ENCODE peak calls at places on chromosome 18, in four cellular contexts. A is body of pancreas, T is OCI-LY7, Y is psoas muscle. R is an unnamed sample.

GRCh38 chr18:26821181-26821580 is 44.3 kb downstream of the AQP4 start:
- DNase-seq in A (no peak), T (no peak), Y (no peak), R (no peak)

GRCh38 chr18:48422947-48423378 is 13.8 kb upstream of the ZBTB7C start:
- DNase-seq in A (no peak), T (no peak), Y (no peak), R (no peak)

GRCh38 chr18:59744271-59744721 is 47.1 kb upstream of the CCBE1 start:
- DNase-seq in A (no peak), T (no peak), Y (no peak), R (no peak)

GRCh38 chr18:48222118-48222517 is 187.1 kb downstream of the ZBTB7C start:
- DNase-seq in A (peak), T (peak), Y (peak), R (peak)

GRCh38 chr18:73479472-73479871 is 611.7 kb upstream of the NETO1 start:
- DNase-seq in A (no peak), T (no peak), Y (no peak), R (no peak)

GRCh38 chr18:75854174-75854573 is 426.7 kb upstream of the SMIM21 start:
- DNase-seq in A (no peak), T (peak), Y (no peak), R (no peak)

GRCh38 chr18:2881088-2881487 is 34.3 kb downstream of the EMILIN2 start:
- DNase-seq in A (no peak), T (no peak), Y (no peak), R (peak)

GRCh38 chr18:35588995-35589394 is 7.5 kb downstream of the GALNT1 start:
- DNase-seq in A (no peak), T (peak), Y (no peak), R (peak)

GRCh38 chr18:59846814-59847490 is 52.8 kb upstream of the PMAIP1 start:
- DNase-seq in A (no peak), T (no peak), Y (no peak), R (peak)

GRCh38 chr18:3283908-3284307 is 22.0 kb downstream of the MYL12B start:
- DNase-seq in A (no peak), T (no peak), Y (no peak), R (no peak)

GRCh38 chr18:413263-413662 is 87.2 kb downstream of the COLEC12 start:
- DNase-seq in A (no peak), T (no peak), Y (no peak), R (no peak)

GRCh38 chr18:44514766-44515165 is 165.9 kb upstream of the SETBP1 start:
- DNase-seq in A (no peak), T (no peak), Y (no peak), R (no peak)

GRCh38 chr18:32893915-32894314 is 121.1 kb upstream of the KLHL14 start:
- DNase-seq in A (no peak), T (no peak), Y (no peak), R (no peak)

GRCh38 chr18:48974304-48975220 is 23.8 kb upstream of the SMAD7 start:
- DNase-seq in A (no peak), T (no peak), Y (no peak), R (no peak)

GRCh38 chr18:21682276-21683051 is 22.1 kb downstream of the ABHD3 start:
- DNase-seq in A (no peak), T (peak), Y (no peak), R (no peak)

GRCh38 chr18:21680148-21680547 is 24.4 kb downstream of the ABHD3 start:
- DNase-seq in A (no peak), T (no peak), Y (no peak), R (no peak)

GRCh38 chr18:21684731-21685130 is 19.8 kb downstream of the ABHD3 start:
- DNase-seq in A (no peak), T (no peak), Y (no peak), R (no peak)

DNA sequence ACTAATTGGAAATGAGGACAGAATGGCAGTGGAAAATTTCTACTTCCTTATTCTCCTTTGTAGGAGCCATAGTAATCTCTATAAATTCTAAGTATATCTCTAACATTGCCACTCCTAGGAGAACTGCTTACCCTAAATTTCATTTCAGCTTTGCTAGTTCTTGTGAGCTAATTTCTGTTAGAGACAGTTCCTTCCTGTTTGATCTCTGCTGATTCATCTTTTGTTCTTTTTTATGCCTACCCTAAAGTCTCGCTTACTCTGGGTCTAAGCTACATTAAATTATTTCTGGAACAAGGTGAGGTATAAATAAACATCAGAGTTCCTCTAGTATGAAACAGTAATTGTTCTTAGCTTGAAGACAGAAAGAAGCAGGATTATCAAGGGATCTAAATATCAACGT is 25.7 kb downstream of the ABHD3 start:
- DNase-seq in A (no peak), T (no peak), Y (no peak), R (no peak)
- H3K27ac ChIP-seq in A (no peak), T (no peak), Y (no peak), R (no peak)

GRCh38 chr18:9884090-9884489 is 1.7 kb upstream of the TXNDC2 start:
- DNase-seq in A (no peak), T (no peak), Y (no peak), R (no peak)

GRCh38 chr18:9884532-9885140 is 1.1 kb upstream of the TXNDC2 start:
- DNase-seq in A (no peak), T (no peak), Y (no peak), R (no peak)

GRCh38 chr18:9886005-9886348 is 204 bp downstream of the TXNDC2 start:
- DNase-seq in A (no peak), T (no peak), Y (no peak), R (no peak)

GRCh38 chr18:9887992-9888391 is 2.2 kb downstream of the TXNDC2 start:
- DNase-seq in A (no peak), T (no peak), Y (no peak), R (no peak)

GRCh38 chr18:9885170-9886004 is at the start of gene TXNDC2:
- DNase-seq in A (no peak), T (no peak), Y (no peak), R (no peak)
- H3K4me3 ChIP-seq in A (no peak), T (no peak), Y (no peak), R (no peak)

GRCh38 chr18:79962311-79962710 is 2.1 kb upstream of the HSBP1L1 start:
- DNase-seq in A (no peak), T (no peak), Y (no peak), R (peak)

GRCh38 chr18:79963658-79964329 is 649 bp upstream of the HSBP1L1 start:
- DNase-seq in A (no peak), T (no peak), Y (no peak), R (no peak)

GRCh38 chr18:79961527-79962291 is 2.7 kb upstream of the HSBP1L1 start:
- DNase-seq in A (no peak), T (no peak), Y (no peak), R (no peak)

GRCh38 chr18:79964330-79965118 is at the start of gene HSBP1L1:
- DNase-seq in A (peak), T (peak), Y (peak), R (peak)

DNA sequence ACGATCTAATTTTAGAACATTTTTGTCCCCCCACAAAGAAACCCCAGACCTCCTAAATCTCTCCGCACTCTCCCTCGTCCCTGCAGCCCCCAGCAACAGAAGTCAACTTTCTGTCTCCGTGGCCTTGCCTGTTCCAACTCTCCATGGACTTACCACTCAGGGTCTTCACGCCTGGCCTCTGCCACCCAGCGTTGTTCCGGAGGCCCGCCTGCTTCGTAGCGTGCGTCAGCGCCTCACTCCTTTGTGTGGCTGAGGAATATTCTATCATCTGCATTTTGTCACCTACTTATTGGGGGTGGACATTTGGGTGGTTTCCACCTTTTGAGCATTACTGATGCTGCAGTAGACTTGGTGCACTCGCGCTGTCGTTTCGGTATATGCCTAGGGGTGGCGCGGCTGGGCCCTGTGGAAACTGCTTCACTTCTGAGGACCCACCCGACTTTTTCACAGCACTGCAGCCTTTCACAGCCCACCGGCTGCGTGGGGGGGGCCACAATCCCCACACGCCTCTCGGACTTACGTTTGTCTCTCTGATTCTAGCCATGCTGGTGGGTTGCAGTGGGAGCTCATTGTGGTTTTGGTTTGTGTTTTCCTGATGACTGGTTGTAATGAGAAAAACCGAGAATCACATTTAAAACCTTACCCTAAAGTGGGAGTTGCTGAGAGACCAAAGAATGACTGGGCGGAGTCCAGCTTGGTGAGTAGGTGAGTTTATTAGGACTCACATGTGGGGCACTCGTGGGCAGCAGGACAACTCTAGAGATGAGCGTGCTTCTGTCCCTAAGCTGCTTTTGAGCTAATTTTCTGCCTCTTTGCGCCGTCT is 1.4 kb upstream of the HSBP1L1 start:
- DNase-seq in A (no peak), T (no peak), Y (no peak), R (no peak)
- TF ChIP-seq CTCF in A (no peak), T (peak), Y (no peak), R (no peak)

GRCh38 chr18:45639424-45639823 is 24.1 kb downstream of the SLC14A2 start:
- DNase-seq in A (no peak), T (no peak), Y (no peak), R (no peak)
- H3K27ac ChIP-seq in A (no peak), T (no peak), Y (no peak), R (no peak)

GRCh38 chr18:78979682-78980278 is at the start of gene SALL3:
- DNase-seq in A (no peak), T (no peak), Y (no peak), R (peak)
- H3K4me3 ChIP-seq in A (no peak), T (no peak), Y (peak), R (peak)

GRCh38 chr18:53911200-53911599 is 313.3 kb downstream of the MBD2 start:
- DNase-seq in A (no peak), T (no peak), Y (no peak), R (no peak)

GRCh38 chr18:53906681-53907080 is 317.8 kb downstream of the MBD2 start:
- DNase-seq in A (no peak), T (no peak), Y (no peak), R (no peak)

GRCh38 chr18:53909668-53910067 is 314.8 kb downstream of the MBD2 start:
- DNase-seq in A (no peak), T (peak), Y (no peak), R (no peak)
- TF ChIP-seq CTCF in A (peak), T (peak), Y (peak), R (no peak)

GRCh38 chr18:58412844-58413666 is 215.8 kb downstream of the ALPK2 start:
- DNase-seq in A (no peak), T (no peak), Y (no peak), R (no peak)
- H3K27ac ChIP-seq in A (peak), T (no peak), Y (no peak), R (no peak)

DNA sequence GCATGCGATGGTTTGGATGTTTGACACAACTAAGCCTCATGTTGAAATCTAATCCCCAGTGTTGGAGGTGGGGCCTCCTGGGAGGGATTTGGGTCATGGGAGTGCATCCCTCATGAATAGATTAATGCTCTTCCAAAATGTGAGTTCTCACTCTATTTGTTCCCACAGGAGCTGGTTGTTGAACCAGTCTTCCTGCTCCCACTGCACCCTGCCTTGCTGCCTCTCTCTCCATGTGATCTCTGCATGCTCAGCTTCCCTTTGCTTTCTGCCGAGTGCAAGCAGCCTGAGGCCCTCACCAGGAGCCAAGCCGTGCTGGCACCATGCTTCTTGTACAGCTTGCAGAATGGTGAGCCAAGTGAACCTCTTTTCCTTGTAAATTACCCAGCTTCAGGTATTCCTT is 206.8 kb downstream of the VAPA start:
- DNase-seq in A (no peak), T (no peak), Y (no peak), R (no peak)
- H3K4me3 ChIP-seq in A (no peak), T (no peak), Y (no peak), R (no peak)

GRCh38 chr18:58579561-58580047 is 49.3 kb downstream of the ALPK2 start:
- DNase-seq in A (no peak), T (no peak), Y (no peak), R (no peak)

GRCh38 chr18:58581265-58581664 is 47.6 kb downstream of the ALPK2 start:
- DNase-seq in A (no peak), T (no peak), Y (no peak), R (peak)

GRCh38 chr18:58580078-58580477 is 48.8 kb downstream of the ALPK2 start:
- DNase-seq in A (no peak), T (no peak), Y (no peak), R (no peak)

GRCh38 chr18:58578835-58579560 is 49.9 kb downstream of the ALPK2 start:
- DNase-seq in A (no peak), T (no peak), Y (no peak), R (peak)

GRCh38 chr18:58580623-58581022 is 48.3 kb downstream of the ALPK2 start:
- DNase-seq in A (no peak), T (no peak), Y (no peak), R (peak)
- TF ChIP-seq CTCF in A (no peak), T (no peak), Y (no peak), R (no peak)